ENCODE peak calls at places on chromosome 18, in five cellular contexts. L is endothelial cell, Q is ovary, B is psoas muscle, X is thoracic aorta. J is an unnamed sample.

GRCh38 chr18:12013186-12013916 is 32.0 kb downstream of the IMPA2 start:
- DNase-seq in L (no peak), B (no peak), X (no peak), Q (no peak), J (no peak)

GRCh38 chr18:37426536-37427080 is 139.0 kb downstream of the CELF4 start:
- DNase-seq in X (no peak), B (no peak), Q (no peak), L (no peak), J (no peak)

GRCh38 chr18:76231402-76231801 is 263.6 kb downstream of the ZNF516 start:
- DNase-seq in Q (no peak), X (no peak), L (no peak), B (no peak), J (no peak)

GRCh38 chr18:54149078-54149697 is 75.3 kb downstream of the MBD2 start:
- DNase-seq in X (peak), L (no peak), Q (peak), B (no peak), J (no peak)

GRCh38 chr18:55988537-55988936 is 400.5 kb upstream of the TCF4 start:
- DNase-seq in B (no peak), Q (no peak), X (no peak), L (no peak), J (no peak)

GRCh38 chr18:77061946-77062517 is 70.6 kb downstream of the MBP start:
- DNase-seq in L (no peak), X (no peak), B (no peak), Q (no peak), J (no peak)

GRCh38 chr18:36297419-36298112 is at the start of gene FHOD3:
- DNase-seq in X (no peak), L (peak), Q (peak), B (peak), J (no peak)

GRCh38 chr18:1914489-1914888 is 656.8 kb downstream of the METTL4 start:
- DNase-seq in Q (no peak), B (no peak), X (no peak), L (no peak), J (no peak)

GRCh38 chr18:36401462-36401861 is 103.9 kb downstream of the FHOD3 start:
- DNase-seq in Q (no peak), B (no peak), L (no peak), X (no peak), J (no peak)

GRCh38 chr18:58780045-58780444 is 84.6 kb upstream of the ZNF532 start:
- DNase-seq in B (no peak), Q (no peak), L (no peak), X (no peak), J (no peak)

GRCh38 chr18:10010611-10011015 is 96.8 kb downstream of the VAPA start:
- DNase-seq in X (peak), B (peak), L (no peak), Q (peak), J (no peak)

GRCh38 chr18:3099327-3099726 is 86.4 kb upstream of the LPIN2 start:
- DNase-seq in B (no peak), X (no peak), Q (no peak), L (no peak), J (no peak)

GRCh38 chr18:74148543-74149070 is 284 bp downstream of the TIMM21 start:
- DNase-seq in X (no peak), B (no peak), L (no peak), Q (no peak), J (no peak)

GRCh38 chr18:74146756-74147155 is 878 bp downstream of the FBXO15 start:
- DNase-seq in X (no peak), Q (no peak), L (no peak), B (no peak), J (no peak)

GRCh38 chr18:74147779-74148542 is at the start of the genes FBXO15 and TIMM21:
- DNase-seq in L (peak), Q (peak), X (peak), B (peak), J (peak)

GRCh38 chr18:74152270-74152669 is 3.9 kb downstream of the TIMM21 start:
- DNase-seq in B (no peak), X (no peak), Q (no peak), L (no peak), J (no peak)

GRCh38 chr18:74147491-74147778 is 199 bp downstream of the FBXO15 start:
- DNase-seq in B (no peak), X (no peak), L (no peak), Q (no peak), J (no peak)
- TF ChIP-seq CTCF in B (no peak), X (no peak), L (no peak), Q (no peak), J (no peak)

GRCh38 chr18:60069145-60069544 is 169.3 kb downstream of the PMAIP1 start:
- DNase-seq in Q (no peak), X (no peak), B (no peak), L (no peak), J (no peak)
- TF ChIP-seq CTCF in Q (no peak), X (no peak), B (no peak), L (no peak), J (no peak)

GRCh38 chr18:33833847-33834246 is 255.8 kb downstream of the ASXL3 start:
- DNase-seq in Q (no peak), B (no peak), L (no peak), X (no peak), J (no peak)
- TF ChIP-seq CTCF in Q (no peak), B (no peak), L (no peak), X (no peak), J (no peak)

GRCh38 chr18:7341581-7342337 is 110.9 kb downstream of the LRRC30 start:
- DNase-seq in L (no peak), X (no peak), B (no peak), Q (no peak), J (no peak)
- TF ChIP-seq CTCF in L (no peak), X (no peak), B (no peak), Q (no peak), J (no peak)

GRCh38 chr18:69484699-69485396 is 84.2 kb downstream of the DOK6 start:
- DNase-seq in X (no peak), Q (no peak), B (no peak), L (no peak), J (no peak)
- TF ChIP-seq CTCF in X (no peak), Q (no peak), B (no peak), L (no peak), J (no peak)

DNA sequence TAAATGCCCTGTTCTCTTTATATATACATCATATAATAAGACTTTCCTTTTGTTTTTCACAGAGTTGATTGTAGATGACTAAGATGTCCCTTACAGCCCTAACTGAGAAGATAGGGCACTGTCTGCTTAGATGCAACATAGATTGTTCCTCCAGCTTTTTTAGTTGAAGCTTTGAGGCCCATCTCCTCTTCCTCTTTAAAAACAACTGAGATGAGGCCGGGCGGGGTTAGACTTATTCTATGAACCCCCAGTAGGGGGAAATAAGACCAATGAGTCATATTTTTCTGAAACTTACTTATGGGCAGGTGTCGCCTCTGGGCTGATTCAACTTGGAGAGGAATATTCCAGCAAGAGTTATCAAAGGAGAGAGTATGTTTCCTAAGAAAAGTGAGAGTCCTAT is 84.6 kb downstream of the FBXO15 start:
- DNase-seq in X (no peak), L (no peak), B (no peak), Q (no peak), J (no peak)
- TF ChIP-seq CTCF in X (no peak), L (no peak), B (no peak), Q (no peak), J (no peak)

GRCh38 chr18:79451237-79452125 is 55.8 kb downstream of the NFATC1 start:
- DNase-seq in B (no peak), L (no peak), X (no peak), Q (no peak), J (no peak)
- TF ChIP-seq CTCF in B (no peak), L (no peak), X (no peak), Q (no peak), J (no peak)

GRCh38 chr18:80200171-80200931 is 47.0 kb downstream of the PARD6G start:
- DNase-seq in L (no peak), B (no peak), Q (no peak), X (no peak), J (no peak)
- TF ChIP-seq CTCF in L (no peak), B (peak), Q (no peak), X (no peak), J (no peak)

GRCh38 chr18:72041313-72042032 is 502.7 kb downstream of the CBLN2 start:
- DNase-seq in X (no peak), Q (no peak), L (no peak), B (no peak), J (no peak)
- TF ChIP-seq CTCF in X (no peak), Q (no peak), L (no peak), B (no peak), J (no peak)